ENCODE peak calls at places on chromosomes 13 and 19, in five cellular contexts. W is PC-3, S is ELF-1, T is DND-41, X is AG04450. J is an unnamed sample.

GRCh38 chr13:21733475-21734311 is 62.8 kb downstream of the FGF9 start:
- DNase-seq in X (no peak), W (no peak), T (no peak), S (no peak), J (no peak)

GRCh38 chr19:9936151-9937000 is at the start of gene OLFM2:
- DNase-seq in S (no peak), W (no peak), X (no peak), T (no peak), J (no peak)

GRCh38 chr13:46667687-46668281 is 114.8 kb downstream of the LRCH1 start:
- DNase-seq in W (no peak), T (no peak), X (no peak), S (no peak), J (no peak)

GRCh38 chr19:29439021-29439420 is 86.8 kb upstream of the VSTM2B start:
- DNase-seq in T (no peak), X (no peak), W (no peak), S (no peak), J (no peak)

GRCh38 chr13:102195566-102196462 is 206.0 kb downstream of the FGF14 start:
- DNase-seq in W (peak; percentile 21), T (no peak), S (no peak), X (no peak), J (no peak)

GRCh38 chr19:19777692-19778091 is 43.9 kb downstream of the ZNF506 start:
- DNase-seq in T (no peak), S (no peak), W (no peak), X (no peak), J (no peak)

GRCh38 chr19:13834308-13834790 is 39.1 kb downstream of the ZSWIM4 start:
- DNase-seq in X (no peak), W (peak; percentile 94), S (no peak), T (no peak), J (peak; percentile 65)

GRCh38 chr19:38394488-38394887 is 6.0 kb downstream of the SPRED3 start:
- DNase-seq in W (no peak), S (peak; percentile 95), X (no peak), T (no peak), J (no peak)

GRCh38 chr13:77516342-77516789 is 19.1 kb upstream of the SCEL start:
- DNase-seq in W (peak; percentile 82), S (no peak), X (no peak), T (no peak), J (peak; percentile 52)

GRCh38 chr13:104823071-104823470 is 1712.4 kb downstream of the EFNB2 start:
- DNase-seq in W (no peak), X (no peak), S (no peak), T (no peak), J (no peak)

GRCh38 chr19:7731218-7731595 is 703 bp downstream of the CLEC4G start:
- DNase-seq in T (no peak), S (no peak), W (no peak), X (no peak), J (no peak)

GRCh38 chr19:35671818-35672217 is 5.5 kb downstream of the UPK1A start:
- DNase-seq in S (no peak), W (no peak), X (no peak), T (no peak), J (no peak)

GRCh38 chr19:7729831-7730285 is 2.1 kb downstream of the CLEC4G start:
- DNase-seq in W (no peak), T (no peak), X (no peak), S (no peak), J (no peak)

GRCh38 chr13:38191016-38191415 is 158.6 kb upstream of the UFM1 start:
- DNase-seq in S (no peak), T (no peak), X (no peak), W (no peak), J (no peak)

GRCh38 chr13:98318263-98318878 is 141.3 kb upstream of the RNF113B start:
- DNase-seq in T (no peak), W (no peak), S (no peak), X (no peak), J (no peak)

GRCh38 chr13:46469064-46469463 is 82.0 kb upstream of the RUBCNL start:
- DNase-seq in S (no peak), X (no peak), W (peak; percentile 26), T (no peak), J (peak; percentile 34)

GRCh38 chr19:31444931-31445330 is 95.7 kb upstream of the TSHZ3 start:
- DNase-seq in S (no peak), X (no peak), T (no peak), W (no peak), J (no peak)

GRCh38 chr13:111947026-111947810 is 119.7 kb upstream of the SOX1 start:
- DNase-seq in X (no peak), S (no peak), W (no peak), T (no peak), J (peak; percentile 3)

GRCh38 chr19:17968376-17968775 is 1.5 kb downstream of the KCNN1 start:
- DNase-seq in X (no peak), W (no peak), T (no peak), S (no peak), J (no peak)

GRCh38 chr19:46607441-46607841 is 6.3 kb downstream of the CALM3 start:
- DNase-seq in S (no peak), W (no peak), X (no peak), T (no peak), J (no peak)

GRCh38 chr13:19618925-19619324 is 14.5 kb upstream of the MPHOSPH8 start:
- DNase-seq in W (peak; percentile 66), S (peak; percentile 54), X (no peak), T (peak; percentile 24), J (peak; percentile 53)

GRCh38 chr13:36248700-36249099 is 34.3 kb upstream of the SOHLH2 start:
- DNase-seq in X (no peak), T (no peak), S (no peak), W (no peak), J (no peak)

GRCh38 chr13:27634231-27634630 is 12.5 kb downstream of the POLR1D start:
- DNase-seq in S (no peak), X (no peak), W (no peak), T (no peak), J (peak; percentile 79)

GRCh38 chr13:97235549-97236206 is 13.5 kb downstream of the MBNL2 start:
- DNase-seq in W (no peak), X (no peak), T (no peak), S (no peak), J (no peak)

GRCh38 chr13:100275746-100276145 is 186.9 kb downstream of the PCCA start:
- DNase-seq in W (peak; percentile 68), S (no peak), X (no peak), T (no peak), J (peak; percentile 77)